ENCODE peak calls at places on chromosomes 3 and 15, in ten cellular contexts. O, Q, M, X, C, V, F, L, B and T are unnamed samples.

GRCh38 chr15:43519207-43519606 is 1.8 kb downstream of the MAP1A start:
- DNase-seq in O (no peak), Q (no peak), M (no peak), X (no peak), C (no peak), V (no peak), F (no peak), L (no peak), B (no peak), T (no peak)

GRCh38 chr3:49680493-49681231 is 6.5 kb downstream of the APEH start:
- DNase-seq in O (no peak), Q (no peak), M (no peak), X (no peak), C (no peak), V (no peak), F (no peak), L (no peak), B (no peak), T (no peak)

GRCh38 chr3:159806412-159806811 is 182.2 kb upstream of the IL12A start:
- DNase-seq in O (peak; percentile 56), Q (no peak), M (peak; percentile 54), X (peak; percentile 47), C (no peak), V (peak; percentile 50), F (no peak), L (no peak), B (no peak), T (peak; percentile 66)

GRCh38 chr3:193190387-193190786 is 50.6 kb upstream of the PLAAT1 start:
- DNase-seq in O (peak; percentile 36), Q (peak; percentile 60), M (no peak), X (no peak), C (no peak), V (no peak), F (no peak), L (no peak), B (peak; percentile 19), T (peak; percentile 3)

GRCh38 chr15:89356634-89357298 is 22.1 kb upstream of the POLG start:
- DNase-seq in O (no peak), Q (no peak), M (no peak), X (peak; percentile 51), C (no peak), V (no peak), F (no peak), L (no peak), B (no peak), T (no peak)

GRCh38 chr3:110193114-110193513 is 855.8 kb upstream of the DPPA4 start:
- DNase-seq in O (peak; percentile 2), Q (no peak), M (no peak), X (peak; percentile 21), C (no peak), V (no peak), F (no peak), L (no peak), B (no peak), T (no peak)

GRCh38 chr3:126266291-126266840 is 86.0 kb upstream of the ALDH1L1 start:
- DNase-seq in O (peak; percentile 60), Q (no peak), M (peak; percentile 10), X (no peak), C (no peak), V (peak; percentile 77), F (peak; percentile 87), L (no peak), B (no peak), T (peak; percentile 44)

GRCh38 chr3:11457126-11457525 is 184.9 kb downstream of the ATG7 start:
- DNase-seq in O (peak; percentile 26), Q (no peak), M (peak; percentile 13), X (no peak), C (no peak), V (no peak), F (no peak), L (no peak), B (no peak), T (peak; percentile 69)

GRCh38 chr15:76332796-76333195 is 3.8 kb upstream of the ISL2 start:
- DNase-seq in O (no peak), Q (no peak), M (no peak), X (no peak), C (no peak), V (no peak), F (no peak), L (no peak), B (no peak), T (no peak)

GRCh38 chr15:36330598-36330997 is 248.8 kb upstream of the CDIN1 start:
- DNase-seq in O (no peak), Q (no peak), M (no peak), X (no peak), C (no peak), V (no peak), F (no peak), L (no peak), B (no peak), T (no peak)

GRCh38 chr15:36329592-36329991 is 249.8 kb upstream of the CDIN1 start:
- DNase-seq in O (no peak), Q (no peak), M (no peak), X (no peak), C (no peak), V (no peak), F (no peak), L (no peak), B (no peak), T (no peak)

GRCh38 chr15:36332896-36333295 is 246.5 kb upstream of the CDIN1 start:
- DNase-seq in O (no peak), Q (no peak), M (no peak), X (no peak), C (no peak), V (no peak), F (no peak), L (no peak), B (no peak), T (no peak)

GRCh38 chr15:36332301-36332700 is 247.1 kb upstream of the CDIN1 start:
- DNase-seq in O (peak; percentile 18), Q (no peak), M (peak; percentile 57), X (peak; percentile 43), C (no peak), V (no peak), F (no peak), L (no peak), B (no peak), T (peak; percentile 46)

DNA sequence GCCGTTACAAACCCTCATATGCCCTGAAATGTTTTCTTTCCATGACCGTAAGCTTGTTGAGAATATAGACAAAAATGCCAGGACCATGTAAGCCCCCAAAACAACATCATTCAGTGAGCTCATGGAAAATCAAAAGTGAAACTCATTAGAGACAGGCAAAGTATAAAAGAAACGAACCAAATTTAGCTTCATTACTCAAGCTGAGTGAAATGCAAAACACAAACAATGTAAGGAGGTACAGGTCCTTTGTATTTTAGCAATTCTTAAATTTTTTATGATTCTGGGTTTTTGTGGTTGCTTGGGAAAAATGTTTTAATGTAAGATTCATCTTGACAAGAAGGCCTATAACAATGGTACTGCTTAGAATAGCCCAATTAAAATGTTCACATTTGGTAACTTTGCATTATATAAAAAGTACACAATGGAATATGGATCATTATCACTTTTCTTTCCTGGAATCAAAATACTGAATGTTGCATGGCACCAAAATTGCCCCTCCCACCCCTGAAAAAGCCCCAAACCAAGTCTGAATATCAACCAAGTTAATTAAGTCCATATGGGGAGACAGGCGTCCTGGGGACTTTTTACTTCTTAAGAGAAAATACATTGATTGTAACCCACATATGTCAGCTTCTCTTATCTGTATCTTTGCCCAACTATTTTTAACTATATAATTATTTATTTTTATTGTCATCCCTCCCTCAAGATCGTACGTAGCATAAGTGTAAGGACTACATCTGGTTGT is 247.7 kb upstream of the CDIN1 start:
- DNase-seq in O (peak; percentile 20), Q (no peak), M (no peak), X (peak; percentile 51), C (no peak), V (no peak), F (no peak), L (no peak), B (no peak), T (peak; percentile 48)
- H3K4me3 ChIP-seq in O (no peak overlapping the region), Q (no peak overlapping the region), M (peak overlapping the region; percentile 27), X (peak overlapping the region; percentile 47), C (no peak overlapping the region), V (no peak overlapping the region), F (no peak overlapping the region), L (no peak overlapping the region), B (no peak overlapping the region), T (peak overlapping the region; percentile 26)

DNA sequence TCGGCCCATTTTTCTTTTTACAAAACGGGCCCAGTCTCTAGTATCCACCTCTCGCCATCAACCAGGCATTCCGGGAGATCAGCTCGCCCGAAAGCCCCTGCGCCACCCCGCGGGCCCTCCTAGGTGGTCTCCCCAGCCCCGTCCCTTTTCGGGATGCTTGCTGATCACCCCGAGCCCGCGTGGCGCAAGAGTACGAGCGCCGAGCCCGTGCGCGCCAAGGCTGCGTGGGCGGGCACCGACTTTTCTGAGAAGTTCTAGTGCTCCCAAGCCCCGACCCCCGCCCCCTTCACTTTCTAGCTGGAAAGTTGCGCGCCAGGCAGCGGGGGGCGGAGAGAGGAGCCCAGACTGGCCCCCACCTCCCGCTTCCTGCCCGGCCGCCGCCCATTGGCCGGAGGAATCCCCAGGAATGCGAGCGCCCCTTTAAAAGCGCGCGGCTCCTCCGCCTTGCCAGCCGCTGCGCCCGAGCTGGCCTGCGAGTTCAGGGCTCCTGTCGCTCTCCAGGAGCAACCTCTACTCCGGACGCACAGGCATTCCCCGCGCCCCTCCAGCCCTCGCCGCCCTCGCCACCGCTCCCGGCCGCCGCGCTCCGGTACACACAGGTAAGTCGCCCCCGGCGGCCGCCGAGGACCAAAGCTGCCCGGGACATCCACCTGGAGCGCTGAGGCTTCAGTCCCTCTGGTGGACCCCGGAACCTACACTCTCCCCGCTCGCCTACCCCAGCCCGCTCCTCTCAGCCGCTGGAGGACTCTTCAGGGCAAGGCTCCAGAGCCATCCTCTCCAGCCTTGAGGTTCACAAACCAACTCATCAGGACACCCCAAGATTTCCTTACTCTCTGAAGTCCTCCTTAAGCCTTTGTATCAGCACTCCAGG is at the start of gene THBS1:
- DNase-seq in O (peak; percentile 98), Q (peak; percentile 88), M (peak; percentile 95), X (peak; percentile 99), C (peak; percentile 44), V (peak; percentile 93), F (peak; percentile 70), L (peak; percentile 92), B (no peak), T (peak; percentile 94)
- H3K4me3 ChIP-seq in O (peak within 1 kb of the TSS; percentile 40), Q (peak within 1 kb of the TSS; percentile 79), M (peak within 1 kb of the TSS; percentile 80), X (peak within 1 kb of the TSS; percentile 82), C (peak within 1 kb of the TSS; percentile 37), V (peak within 1 kb of the TSS; percentile 65), F (peak within 1 kb of the TSS; percentile 54), L (peak within 1 kb of the TSS; percentile 67), B (peak within 1 kb of the TSS; percentile 64), T (peak within 1 kb of the TSS; percentile 80)

GRCh38 chr15:65772909-65773308 is 19.2 kb downstream of the DENND4A start:
- DNase-seq in O (no peak), Q (no peak), M (no peak), X (no peak), C (no peak), V (no peak), F (no peak), L (no peak), B (no peak), T (no peak)
- H3K4me3 ChIP-seq in O (no peak overlapping the region), Q (no peak overlapping the region), M (no peak overlapping the region), X (no peak overlapping the region), C (no peak overlapping the region), V (no peak overlapping the region), F (no peak overlapping the region), L (no peak overlapping the region), B (no peak overlapping the region), T (no peak overlapping the region)

DNA sequence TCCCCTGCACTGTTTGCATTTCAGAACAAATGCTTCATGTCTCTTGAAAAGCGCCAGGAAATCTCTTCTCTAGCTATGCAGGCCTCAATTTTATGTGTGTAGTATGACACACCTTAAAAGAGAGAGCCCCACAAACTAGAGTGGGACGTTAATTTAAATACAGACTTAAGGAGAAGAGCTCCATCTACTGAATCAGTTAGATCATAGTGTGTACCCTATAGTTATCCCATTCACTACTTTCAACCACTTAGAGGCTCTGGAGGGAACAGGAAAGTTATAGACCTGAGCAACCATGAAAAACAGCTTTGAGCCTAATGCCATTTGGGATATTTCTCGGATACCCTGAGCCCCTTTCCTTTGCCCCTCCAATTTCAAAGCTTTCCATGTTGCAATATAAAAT is 153.7 kb downstream of the TIGIT start:
- DNase-seq in O (no peak), Q (no peak), M (no peak), X (no peak), C (no peak), V (no peak), F (no peak), L (no peak), B (no peak), T (no peak)
- H3K4me3 ChIP-seq in O (no peak overlapping the region), Q (no peak overlapping the region), M (no peak overlapping the region), X (no peak overlapping the region), C (no peak overlapping the region), V (no peak overlapping the region), F (no peak overlapping the region), L (no peak overlapping the region), B (no peak overlapping the region), T (no peak overlapping the region)